ENCODE peak calls at places on chromosome 20, in eight cellular contexts. M, T, Y, G, P, L, V and R are unnamed samples.

GRCh38 chr20:63198606-63199005 is 17.3 kb downstream of the YTHDF1 start:
- DNase-seq in T (no peak), Y (no peak), L (no peak), P (no peak), G (no peak), V (no peak), M (peak), R (no peak)

GRCh38 chr20:17320456-17320855 is 93.6 kb downstream of the PCSK2 start:
- DNase-seq in V (no peak), M (no peak), L (no peak), T (no peak), P (no peak), G (no peak), Y (no peak), R (no peak)

GRCh38 chr20:11454966-11455799 is 462.5 kb upstream of the BTBD3 start:
- DNase-seq in Y (no peak), T (no peak), M (no peak), V (peak), G (no peak), L (peak), P (peak), R (no peak)

GRCh38 chr20:63658749-63659187 is 656 bp downstream of the RTEL1 start:
- DNase-seq in V (peak), Y (no peak), G (peak), T (peak), L (no peak), M (no peak), P (no peak), R (no peak)

GRCh38 chr20:9215539-9215938 is 146.7 kb downstream of the PLCB4 start:
- DNase-seq in T (no peak), L (no peak), Y (no peak), M (no peak), P (peak), G (no peak), V (no peak), R (peak)

GRCh38 chr20:18388860-18389259 is 78.0 kb downstream of the DZANK1 start:
- DNase-seq in P (no peak), Y (no peak), M (no peak), L (peak), T (no peak), G (no peak), V (peak), R (no peak)

GRCh38 chr20:24118096-24118780 is 129.7 kb upstream of the GGTLC1 start:
- DNase-seq in L (peak), G (no peak), M (no peak), Y (no peak), T (no peak), V (no peak), P (no peak), R (no peak)

GRCh38 chr20:48718914-48719578 is 108.8 kb downstream of the PREX1 start:
- DNase-seq in T (peak), V (no peak), L (no peak), G (no peak), Y (peak), M (no peak), P (peak), R (peak)

GRCh38 chr20:24966317-24967012 is 17.4 kb downstream of the CST7 start:
- DNase-seq in L (no peak), V (no peak), P (no peak), G (peak), Y (no peak), T (no peak), M (no peak), R (no peak)

GRCh38 chr20:49037962-49038387 is 8.1 kb upstream of the CSE1L start:
- DNase-seq in Y (no peak), L (no peak), M (no peak), G (no peak), V (no peak), T (peak), P (peak), R (peak)

GRCh38 chr20:44720617-44720993 is 5.4 kb downstream of the CCN5 start:
- DNase-seq in M (no peak), T (no peak), P (no peak), G (peak), Y (no peak), L (no peak), V (peak), R (no peak)

GRCh38 chr20:36628076-36628475 is 17.9 kb downstream of the SLA2 start:
- DNase-seq in L (no peak), V (no peak), M (no peak), T (no peak), Y (peak), G (no peak), P (no peak), R (no peak)

GRCh38 chr20:38217791-38218565 is 42.6 kb downstream of the KIAA1755 start:
- DNase-seq in M (no peak), T (no peak), G (no peak), P (no peak), V (peak), L (peak), Y (no peak), R (no peak)

GRCh38 chr20:38963745-38964144 is 1.6 kb downstream of the DHX35 start:
- DNase-seq in P (no peak), Y (no peak), G (no peak), M (no peak), V (no peak), T (no peak), L (no peak), R (no peak)

GRCh38 chr20:17611540-17612286 is 41.8 kb downstream of the DSTN start:
- DNase-seq in P (no peak), L (no peak), G (peak), Y (peak), T (no peak), M (peak), V (peak), R (no peak)

GRCh38 chr20:48338717-48339116 is 489.1 kb downstream of the PREX1 start:
- DNase-seq in L (peak), V (peak), P (no peak), T (no peak), G (no peak), M (no peak), Y (no peak), R (no peak)

GRCh38 chr20:48282591-48283228 is 497.4 kb upstream of the SULF2 start:
- DNase-seq in P (peak), Y (no peak), M (no peak), V (no peak), L (no peak), T (no peak), G (no peak), R (peak)

GRCh38 chr20:63219447-63219821 is 3.5 kb upstream of the YTHDF1 start:
- DNase-seq in L (no peak), Y (no peak), V (no peak), G (no peak), P (no peak), T (no peak), M (peak), R (no peak)

GRCh38 chr20:59806578-59806975 is 126.9 kb downstream of the SYCP2 start:
- DNase-seq in L (no peak), P (no peak), Y (no peak), G (no peak), V (no peak), T (no peak), M (no peak), R (no peak)

GRCh38 chr20:62737971-62738881 is 29.6 kb downstream of the NTSR1 start:
- DNase-seq in G (peak), L (no peak), P (no peak), M (peak), Y (no peak), T (no peak), V (no peak), R (no peak)

GRCh38 chr20:45470262-45470931 is 844 bp downstream of the WFDC2 start:
- DNase-seq in G (peak), P (peak), V (peak), Y (peak), L (no peak), M (peak), T (no peak), R (no peak)

GRCh38 chr20:23710771-23711170 is 21.9 kb upstream of the CST4 start:
- DNase-seq in G (no peak), P (no peak), L (no peak), T (no peak), M (no peak), V (no peak), Y (no peak), R (no peak)

GRCh38 chr20:58993332-58994248 is 12.5 kb downstream of the NELFCD start:
- DNase-seq in M (no peak), V (no peak), Y (no peak), P (peak), L (no peak), G (no peak), T (no peak), R (no peak)

GRCh38 chr20:25280051-25280573 is 32.2 kb downstream of the PYGB start:
- DNase-seq in Y (no peak), T (no peak), L (no peak), M (peak), P (no peak), G (peak), V (no peak), R (no peak)

GRCh38 chr20:33490023-33490933 is at the start of gene CBFA2T2:
- DNase-seq in V (peak), L (no peak), G (peak), M (no peak), T (peak), Y (no peak), P (no peak), R (peak)

GRCh38 chr20:37556538-37556937 is 28.9 kb upstream of the BLCAP start:
- DNase-seq in G (no peak), P (no peak), Y (no peak), T (no peak), L (no peak), V (no peak), M (no peak), R (no peak)

GRCh38 chr20:53146201-53146891 is 174.2 kb downstream of the TSHZ2 start:
- DNase-seq in M (no peak), L (no peak), V (no peak), T (peak), Y (peak), G (no peak), P (peak), R (no peak)

GRCh38 chr20:39913274-39913673 is 775.8 kb downstream of the MAFB start:
- DNase-seq in Y (no peak), L (no peak), G (no peak), P (no peak), M (no peak), V (no peak), T (no peak), R (no peak)

GRCh38 chr20:16095241-16095640 is 478.0 kb downstream of the KIF16B start:
- DNase-seq in G (no peak), L (no peak), T (no peak), P (no peak), M (no peak), Y (no peak), V (no peak), R (no peak)

GRCh38 chr20:62066983-62067433 is 1.3 kb upstream of the TAF4 start:
- DNase-seq in L (no peak), Y (peak), V (no peak), G (no peak), M (no peak), P (peak), T (peak), R (no peak)

GRCh38 chr20:46132705-46133120 is 14.6 kb downstream of the CD40 start:
- DNase-seq in Y (peak), T (peak), V (peak), P (peak), G (peak), M (peak), L (no peak), R (peak)

GRCh38 chr20:32902456-32903420 is 44.0 kb downstream of the EFCAB8 start:
- DNase-seq in V (peak), M (peak), L (no peak), Y (peak), P (peak), G (peak), T (peak), R (peak)